ENCODE peak calls at places on chromosomes 7 and 10, in six cellular contexts. N is GM12878, B is HL-60, W is HepG2, M is H1, F is K562. C is an unnamed sample.

GRCh38 chr7:104552102-104552501 is 223.7 kb downstream of the LHFPL3 start:
- DNase-seq in M (peak; percentile 73), F (peak; percentile 47), B (peak; percentile 27), N (no peak), W (peak; percentile 31), C (no peak)

GRCh38 chr10:49748006-49748405 is 14.1 kb downstream of the OGDHL start:
- DNase-seq in W (no peak), N (no peak), F (no peak), B (no peak), M (no peak), C (peak; percentile 17)

GRCh38 chr7:94188350-94188749 is 184.2 kb upstream of the BET1 start:
- DNase-seq in N (no peak), W (no peak), F (no peak), B (no peak), M (no peak), C (no peak)

GRCh38 chr7:4255336-4255735 is 426.8 kb upstream of the FOXK1 start:
- DNase-seq in F (no peak), N (no peak), M (no peak), B (no peak), W (no peak), C (no peak)

GRCh38 chr10:28139138-28139537 is 140.3 kb upstream of the ODAD2 start:
- DNase-seq in M (no peak), F (no peak), W (no peak), B (no peak), N (no peak), C (no peak)

GRCh38 chr10:62109532-62110293 is 158.9 kb downstream of the RTKN2 start:
- DNase-seq in M (no peak), W (no peak), F (no peak), B (no peak), N (peak; percentile 51), C (no peak)

GRCh38 chr7:41858196-41858595 is 155.3 kb upstream of the INHBA start:
- DNase-seq in B (no peak), N (no peak), W (no peak), F (no peak), M (no peak), C (no peak)

GRCh38 chr10:119257894-119258293 is 50.5 kb downstream of the GRK5 start:
- DNase-seq in F (no peak), N (no peak), M (no peak), B (no peak), W (no peak), C (no peak)

GRCh38 chr10:99926925-99927718 is 82.6 kb downstream of the DNMBP start:
- DNase-seq in B (no peak), W (peak; percentile 15), M (no peak), N (no peak), F (no peak), C (no peak)

GRCh38 chr10:29861811-29862505 is 197.4 kb downstream of the JCAD start:
- DNase-seq in N (no peak), M (no peak), B (no peak), F (no peak), W (no peak), C (no peak)

GRCh38 chr10:117216028-117216427 is 18.7 kb downstream of the KCNK18 start:
- DNase-seq in W (no peak), B (no peak), N (no peak), F (no peak), M (no peak), C (no peak)

GRCh38 chr10:115989621-115990020 is 283.4 kb downstream of the GFRA1 start:
- DNase-seq in B (no peak), F (no peak), M (no peak), N (no peak), W (no peak), C (no peak)

GRCh38 chr7:964401-965231 is 10.1 kb upstream of the ADAP1 start:
- DNase-seq in W (peak; percentile 64), B (peak; percentile 69), F (no peak), M (no peak), N (no peak), C (peak; percentile 89)

GRCh38 chr10:102246261-102246660 is 929 bp downstream of the GBF1 start:
- DNase-seq in F (no peak), B (no peak), M (no peak), W (no peak), N (no peak), C (no peak)

GRCh38 chr10:31062856-31063255 is 31.2 kb upstream of the ZNF438 start:
- DNase-seq in N (no peak), F (no peak), W (no peak), B (no peak), M (no peak), C (no peak)

GRCh38 chr7:35492451-35493175 is 202.3 kb downstream of the HERPUD2 start:
- DNase-seq in W (no peak), B (no peak), N (no peak), F (no peak), M (no peak), C (no peak)

GRCh38 chr10:29555746-29556481 is 78.9 kb downstream of the SVIL start:
- DNase-seq in N (no peak), W (no peak), F (no peak), M (no peak), B (no peak), C (no peak)

DNA sequence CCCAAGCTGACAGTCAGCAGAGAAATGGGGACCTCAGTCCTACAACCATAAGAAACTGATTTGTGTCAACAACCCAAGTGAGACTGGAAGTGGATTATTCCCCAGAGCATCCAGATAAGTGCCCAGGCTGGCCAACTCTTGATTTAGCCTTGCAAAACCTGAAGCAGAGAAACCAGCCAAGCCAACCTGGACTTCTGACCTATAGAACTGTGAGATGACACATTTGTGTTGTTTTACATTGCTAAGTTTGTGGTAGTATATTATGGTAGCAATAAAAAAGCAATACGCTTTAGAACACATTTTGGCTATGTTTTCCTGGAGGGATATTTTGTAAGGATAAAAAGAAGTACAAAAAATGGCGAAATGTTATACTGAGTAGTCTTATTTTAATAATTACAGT is 19.7 kb upstream of the CCDC6 start:
- DNase-seq in M (no peak), B (no peak), N (no peak), W (no peak), F (no peak), C (no peak)
- TF ChIP-seq GABPA in M (no peak), B (no peak), N (no peak), W (no peak), F (no peak), C (no peak)

GRCh38 chr7:134324107-134324506 is 7.4 kb upstream of the SLC35B4 start:
- DNase-seq in N (no peak), F (no peak), W (no peak), B (no peak), M (no peak), C (no peak)
- TF ChIP-seq GABPA in N (no peak), F (no peak), W (no peak), B (no peak), M (no peak), C (no peak)

GRCh38 chr7:102279537-102280400 is 6.9 kb upstream of the SH2B2 start:
- DNase-seq in N (no peak), M (peak; percentile 84), W (peak; percentile 65), B (peak; percentile 79), F (peak; percentile 87), C (peak; percentile 98)
- TF ChIP-seq GABPA in N (no peak), M (peak; percentile 25), W (no peak), B (no peak), F (no peak), C (no peak)

DNA sequence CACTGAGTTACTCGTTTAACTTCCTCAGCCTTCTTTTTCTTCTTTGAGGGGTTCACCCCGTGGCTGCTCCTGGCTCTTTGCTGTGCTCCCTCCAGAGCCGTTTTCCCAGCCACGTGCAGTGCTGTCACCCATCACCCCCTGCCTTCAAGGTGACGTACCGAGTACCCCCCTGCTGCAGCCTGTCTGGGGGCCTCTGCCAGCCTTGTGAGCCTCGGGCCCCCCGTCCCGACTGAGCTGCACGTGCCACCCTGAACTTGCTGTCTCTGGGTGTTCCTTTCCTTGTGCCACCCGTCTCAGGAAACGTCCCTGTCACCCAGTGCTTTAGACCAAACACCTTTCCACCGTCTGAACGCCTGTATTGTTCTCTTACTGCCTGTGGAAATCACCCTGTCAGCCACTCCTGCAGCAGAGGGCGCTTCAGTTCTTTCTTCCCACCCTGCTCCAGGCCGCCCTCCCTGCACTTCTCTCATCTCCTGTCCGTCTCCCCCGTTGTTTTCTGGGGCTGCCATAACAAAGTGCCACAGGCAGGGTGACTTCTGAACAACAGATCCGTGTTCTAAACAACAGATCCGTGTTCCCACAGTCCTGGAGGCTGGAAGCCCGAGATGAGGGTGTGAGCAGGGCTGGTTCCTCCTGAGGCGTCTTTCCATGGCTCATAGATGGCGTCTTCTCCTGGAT is 44.6 kb downstream of the WDR37 start:
- DNase-seq in N (no peak), W (no peak), F (no peak), M (peak; percentile 70), B (no peak), C (peak; percentile 54)
- TF ChIP-seq GABPA in N (no peak), W (no peak), F (no peak), M (no peak), B (no peak), C (no peak)

GRCh38 chr10:72688208-72688651 is 3.7 kb upstream of the MCU start:
- DNase-seq in N (no peak), M (no peak), B (no peak), W (peak; percentile 86), F (peak; percentile 25), C (no peak)

GRCh38 chr10:72691470-72692056 is 380 bp upstream of the MCU start:
- DNase-seq in B (peak; percentile 98), N (peak; percentile 73), W (peak; percentile 92), M (no peak), F (no peak), C (no peak)

GRCh38 chr10:72689660-72690059 is 2.3 kb upstream of the MCU start:
- DNase-seq in W (no peak), F (no peak), M (no peak), B (no peak), N (no peak), C (no peak)

GRCh38 chr10:72692057-72692891 is at the start of gene MCU:
- DNase-seq in M (peak; percentile 90), B (peak; percentile 47), W (no peak), N (no peak), F (peak; percentile 96), C (peak; percentile 94)

DNA sequence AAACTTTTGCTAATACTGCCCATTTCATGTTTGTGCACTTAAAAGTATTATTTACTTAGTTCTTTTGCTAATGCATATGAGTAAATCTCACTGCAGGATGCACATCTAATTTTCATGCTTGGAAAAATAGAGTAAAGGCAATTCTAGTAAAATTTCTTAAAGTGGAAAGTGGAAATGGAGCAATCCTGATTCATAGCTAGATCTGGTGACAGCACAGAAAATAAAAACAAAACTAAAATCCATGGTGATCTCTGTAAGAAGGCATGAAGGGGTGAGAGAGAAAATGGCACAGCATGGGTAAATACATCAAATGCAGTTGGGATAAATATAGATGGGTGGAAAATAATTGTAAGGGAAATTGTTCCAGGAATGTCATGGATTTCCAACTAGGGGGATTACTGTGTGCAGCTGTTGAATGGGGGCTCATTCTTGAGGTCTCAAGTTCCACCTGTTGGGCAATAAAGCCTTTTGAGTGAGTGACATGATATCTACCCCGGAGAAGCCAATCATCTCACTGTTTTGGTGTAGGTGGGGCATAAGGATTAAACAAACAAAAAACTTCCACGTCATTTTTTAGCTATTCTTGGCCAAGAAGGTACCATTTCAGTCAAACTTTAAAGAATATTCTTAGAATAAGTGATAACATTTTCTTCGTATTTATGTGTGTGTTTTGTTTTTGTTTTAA is 1.7 kb upstream of the MCU start:
- DNase-seq in N (no peak), W (peak; percentile 37), M (no peak), B (no peak), F (no peak), C (no peak)
- TF ChIP-seq GABPA in N (no peak), W (no peak), M (no peak), B (no peak), F (no peak), C (no peak)